ENCODE peak calls at places on chromosomes 11 and 22, in eight cellular contexts. Y is IMR-90, N is mesenchymal stem cell, T is HCT116, G is fibroblast of lung, O is H1, E is GM12878, W is keratinocyte. Z is an unnamed sample.

GRCh38 chr11:93054881-93055280 is 85.4 kb downstream of the MTNR1B start:
- DNase-seq in N (peak; percentile 93), E (no peak), W (peak; percentile 90), O (no peak), T (peak; percentile 97), Y (peak; percentile 99), G (peak; percentile 98), Z (no peak)

GRCh38 chr22:50695421-50696250 is 23.0 kb downstream of the SHANK3 start:
- DNase-seq in W (no peak), N (no peak), G (no peak), E (no peak), Y (no peak), O (no peak), T (no peak), Z (no peak)

GRCh38 chr11:8062781-8063257 is 18.2 kb upstream of the TUB start:
- DNase-seq in T (no peak), N (no peak), O (peak; percentile 27), Y (no peak), W (no peak), E (no peak), G (no peak), Z (no peak)

GRCh38 chr22:40326905-40327735 is 19.2 kb upstream of the ADSL start:
- DNase-seq in O (no peak), T (no peak), W (no peak), Y (peak; percentile 67), G (peak; percentile 68), E (no peak), N (peak; percentile 41), Z (no peak)

GRCh38 chr11:67563354-67564114 is 20.1 kb upstream of the GSTP1 start:
- DNase-seq in E (no peak), Y (peak; percentile 96), G (peak; percentile 76), O (no peak), T (peak; percentile 76), W (no peak), N (peak; percentile 89), Z (no peak)

GRCh38 chr11:72224587-72225410 is at the start of gene INPPL1:
- DNase-seq in E (no peak), T (no peak), Y (no peak), G (peak; percentile 25), O (peak; percentile 61), N (peak; percentile 55), W (no peak), Z (peak; percentile 48)

GRCh38 chr22:31212783-31213626 is 907 bp downstream of the LIMK2 start:
- DNase-seq in N (no peak), G (no peak), O (peak; percentile 55), W (no peak), E (no peak), T (no peak), Y (no peak), Z (no peak)

GRCh38 chr11:75077316-75077715 is 19.4 kb downstream of the OR2AT4 start:
- DNase-seq in W (no peak), O (no peak), Y (peak; percentile 19), N (no peak), E (no peak), G (no peak), T (no peak), Z (no peak)

GRCh38 chr11:15617126-15617525 is 502.4 kb downstream of the INSC start:
- DNase-seq in T (no peak), O (no peak), E (no peak), Y (no peak), W (no peak), G (no peak), N (no peak), Z (no peak)

GRCh38 chr11:102545701-102546100 is 15.2 kb upstream of the MMP7 start:
- DNase-seq in G (no peak), N (no peak), Y (no peak), T (no peak), W (no peak), E (no peak), O (no peak), Z (no peak)

GRCh38 chr22:41357191-41357590 is 24.6 kb upstream of the TEF start:
- DNase-seq in W (no peak), Y (no peak), N (no peak), T (no peak), O (no peak), G (no peak), E (no peak), Z (no peak)

GRCh38 chr11:79265756-79266322 is 175.0 kb downstream of the TENM4 start:
- DNase-seq in T (no peak), W (no peak), G (peak; percentile 84), O (no peak), N (peak; percentile 79), E (no peak), Y (peak; percentile 91), Z (no peak)

GRCh38 chr11:46361283-46362145 is 14.3 kb downstream of the DGKZ start:
- DNase-seq in G (peak; percentile 56), T (no peak), E (peak; percentile 44), Y (peak; percentile 72), O (no peak), W (no peak), N (peak; percentile 76), Z (peak; percentile 64)

GRCh38 chr22:23514317-23515038 is 65.6 kb downstream of the IGLL1 start:
- DNase-seq in N (no peak), E (no peak), Y (no peak), T (no peak), W (no peak), G (no peak), O (peak; percentile 50), Z (no peak)

GRCh38 chr22:21677606-21678443 is 12.0 kb downstream of the PPIL2 start:
- DNase-seq in T (no peak), G (no peak), W (no peak), N (no peak), O (no peak), E (no peak), Y (no peak), Z (no peak)

GRCh38 chr11:61586792-61587430 is 6.0 kb upstream of the SYT7 start:
- DNase-seq in T (no peak), G (no peak), Y (no peak), E (no peak), W (no peak), O (no peak), N (no peak), Z (no peak)

GRCh38 chr11:35236667-35237003 is 97.7 kb downstream of the CD44 start:
- DNase-seq in G (no peak), T (no peak), W (no peak), O (no peak), Y (peak; percentile 60), N (peak; percentile 59), E (no peak), Z (no peak)

GRCh38 chr22:37568448-37569008 is 8.2 kb downstream of the CDC42EP1 start:
- DNase-seq in G (no peak), Y (no peak), N (no peak), O (no peak), E (no peak), W (no peak), T (no peak), Z (no peak)
- H3K4me2 ChIP-seq in G (no peak overlapping the region), Y (no peak overlapping the region), N (no peak overlapping the region), O (no peak overlapping the region), E (no peak overlapping the region), W (no peak overlapping the region), T (peak overlapping the region; percentile 63), Z (no peak overlapping the region)

DNA sequence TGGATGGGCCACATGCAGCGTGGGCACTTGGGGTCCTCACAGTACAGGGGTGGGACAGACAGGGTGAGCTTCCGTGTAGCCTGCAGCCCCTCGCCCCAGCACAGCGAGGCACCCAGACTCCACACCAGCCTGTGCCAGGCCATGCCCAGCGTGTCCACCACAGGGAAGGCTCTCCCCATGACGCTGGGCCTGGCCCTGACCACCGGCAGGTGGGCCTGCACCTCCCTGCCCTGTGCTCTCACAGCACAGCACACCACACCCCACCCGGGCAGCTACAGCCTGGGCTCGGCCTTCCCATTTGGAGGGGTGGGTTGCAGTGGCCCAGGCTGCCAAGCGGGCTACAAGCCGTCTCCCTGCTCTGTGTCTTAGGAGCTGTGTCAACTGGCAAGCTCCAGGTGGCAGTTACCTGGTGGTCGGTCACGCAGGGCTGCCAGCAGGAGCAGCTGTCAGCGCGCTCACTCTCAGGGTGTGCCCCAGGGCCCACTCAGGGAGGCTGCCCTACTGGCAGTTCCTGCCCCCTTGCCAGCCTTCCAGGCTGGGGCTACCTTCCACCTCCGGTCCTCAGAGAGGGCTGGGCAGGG is 4.6 kb downstream of the MOB2 start:
- DNase-seq in O (no peak), G (no peak), E (no peak), W (no peak), Y (no peak), N (no peak), T (no peak), Z (no peak)
- H3K36me3 ChIP-seq in O (no peaks in the 10 kb centered on the region), G (no peaks in the 10 kb centered on the region), E (peaks cover 13% of the 10 kb centered on the region), W (peaks cover 16% of the 10 kb centered on the region), Y (peaks cover 24% of the 10 kb centered on the region), N (peaks cover 37% of the 10 kb centered on the region), T (no peaks in the 10 kb centered on the region), Z (no peaks in the 10 kb centered on the region)

GRCh38 chr11:117229931-117230285 is 2.0 kb downstream of the PCSK7 start:
- DNase-seq in O (no peak), G (no peak), W (no peak), Y (no peak), N (no peak), E (no peak), T (no peak), Z (no peak)

GRCh38 chr11:117229411-117229810 is 2.5 kb downstream of the PCSK7 start:
- DNase-seq in O (no peak), Y (no peak), W (no peak), G (no peak), E (no peak), N (no peak), T (no peak), Z (no peak)

GRCh38 chr11:117230981-117231636 is 764 bp downstream of the PCSK7 start:
- DNase-seq in W (no peak), O (no peak), N (no peak), T (no peak), Y (no peak), E (no peak), G (no peak), Z (no peak)

GRCh38 chr11:117231637-117232021 is 244 bp downstream of the PCSK7 start:
- DNase-seq in W (no peak), Y (no peak), E (no peak), G (no peak), O (no peak), N (no peak), T (no peak), Z (no peak)

DNA sequence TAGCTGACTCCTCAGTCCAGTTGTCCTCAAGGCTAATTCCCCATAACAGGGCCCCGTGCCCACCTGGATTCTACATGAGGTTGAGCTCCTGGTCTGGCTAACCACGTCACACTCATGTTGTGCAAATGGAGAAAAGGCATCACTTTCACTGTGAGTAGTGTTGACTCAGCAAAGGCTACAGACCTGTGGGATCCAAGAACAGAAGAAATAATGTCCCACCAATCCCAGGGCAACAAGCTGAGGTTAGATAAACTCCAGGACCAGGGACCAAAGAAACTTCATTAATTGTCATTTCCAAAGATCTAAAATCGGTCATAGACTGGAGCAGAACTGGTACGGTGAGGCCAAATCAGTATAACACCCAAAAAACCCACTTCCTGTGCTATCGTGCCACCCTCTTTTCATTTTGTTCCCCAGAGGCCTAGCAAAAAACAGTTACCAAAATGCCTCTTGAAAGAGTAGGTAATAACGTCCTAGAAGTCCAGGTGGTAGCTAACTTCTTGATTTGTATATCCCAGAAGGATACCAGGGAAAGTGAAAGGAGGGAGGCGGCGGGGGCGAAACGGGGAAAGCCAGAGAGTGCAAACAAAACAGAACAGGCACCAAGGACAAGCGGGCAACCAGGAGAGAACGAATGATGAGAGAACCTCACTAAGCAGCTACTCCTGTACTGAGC is 1.4 kb downstream of the PCSK7 start:
- DNase-seq in O (no peak), N (no peak), T (no peak), Y (peak; percentile 51), G (no peak), E (peak; percentile 45), W (no peak), Z (no peak)
- H3K4me2 ChIP-seq in O (no peak overlapping the region), N (peak overlapping the region; percentile 91), T (peak overlapping the region; percentile 92), Y (peak overlapping the region; percentile 85), G (peak overlapping the region; percentile 88), E (peak overlapping the region; percentile 91), W (peak overlapping the region; percentile 82), Z (peak overlapping the region; percentile 93)

GRCh38 chr11:3786781-3787428 is 10.4 kb downstream of the NUP98 start:
- DNase-seq in T (no peak), O (no peak), W (no peak), Y (no peak), G (peak; percentile 19), E (no peak), N (peak; percentile 16), Z (no peak)
- H3K36me3 ChIP-seq in T (peaks cover 8% of the 10 kb centered on the region), O (no peaks in the 10 kb centered on the region), W (peaks cover 4% of the 10 kb centered on the region), Y (peaks cover 10% of the 10 kb centered on the region), G (peaks cover 2% of the 10 kb centered on the region), E (no peaks in the 10 kb centered on the region), N (peaks cover 36% of the 10 kb centered on the region), Z (peaks cover 4% of the 10 kb centered on the region)